ENCODE peak calls at places on chromosomes 11 and 22, in five cellular contexts. T, P, F, J and X are unnamed samples.

GRCh38 chr22:25700996-25701815 is 40.8 kb upstream of the MYO18B start:
- DNase-seq in F (peak), P (no peak), J (no peak), T (no peak), X (peak)

GRCh38 chr11:121236115-121237001 is 56.2 kb upstream of the SC5D start:
- DNase-seq in T (no peak), J (no peak), F (no peak), P (no peak), X (peak)

GRCh38 chr11:103111400-103111799 is 2.2 kb downstream of the DYNC2H1 start:
- DNase-seq in J (no peak), P (no peak), T (no peak), F (no peak), X (no peak)

GRCh38 chr11:113814181-113814580 is 34.6 kb downstream of the CLDN25 start:
- DNase-seq in T (no peak), F (no peak), P (no peak), J (no peak), X (no peak)

GRCh38 chr22:47165998-47166397 is 403.5 kb downstream of the TBC1D22A start:
- DNase-seq in T (no peak), P (no peak), F (no peak), J (no peak), X (no peak)

GRCh38 chr11:9875402-9875801 is 211.5 kb downstream of the SWAP70 start:
- DNase-seq in F (no peak), J (no peak), P (no peak), T (no peak), X (no peak)

GRCh38 chr11:135017296-135017695 is 605.3 kb upstream of the B3GAT1 start:
- DNase-seq in F (no peak), T (no peak), J (no peak), P (no peak), X (no peak)

GRCh38 chr11:57513911-57514537 is 1.5 kb downstream of the SLC43A1 start:
- DNase-seq in J (peak), F (no peak), T (peak), P (peak), X (no peak)

GRCh38 chr22:28976588-28976987 is 85.0 kb downstream of the C22orf31 start:
- DNase-seq in T (no peak), P (no peak), F (no peak), J (no peak), X (peak)

GRCh38 chr11:98568011-98568410 is 452.7 kb upstream of the CNTN5 start:
- DNase-seq in T (no peak), J (no peak), P (no peak), F (no peak), X (peak)

GRCh38 chr11:118214210-118214914 is 10.4 kb downstream of the JAML start:
- DNase-seq in F (no peak), T (no peak), P (no peak), J (no peak), X (no peak)

GRCh38 chr11:113119074-113119473 is 157.9 kb downstream of the NCAM1 start:
- DNase-seq in P (no peak), F (no peak), T (no peak), J (no peak), X (peak)

GRCh38 chr11:130916238-130916855 is at the start of gene SNX19:
- DNase-seq in T (peak), J (peak), F (peak), P (peak), X (peak)

GRCh38 chr11:100619484-100619883 is 67.6 kb upstream of the ARHGAP42 start:
- DNase-seq in P (no peak), F (no peak), J (no peak), T (no peak), X (peak)

GRCh38 chr22:42326786-42327185 is 56.3 kb upstream of the TCF20 start:
- DNase-seq in F (no peak), T (no peak), J (no peak), P (no peak), X (no peak)

GRCh38 chr22:40409613-40410113 is 39.3 kb downstream of the SGSM3 start:
- DNase-seq in T (no peak), J (no peak), F (no peak), P (no peak), X (no peak)

GRCh38 chr11:102436546-102436945 is 16.0 kb downstream of the TMEM123 start:
- DNase-seq in T (no peak), J (no peak), F (peak), P (no peak), X (no peak)

GRCh38 chr11:1691878-1692707 is 4.9 kb upstream of the KRTAP5-6 start:
- DNase-seq in J (no peak), F (no peak), P (no peak), T (no peak), X (no peak)

GRCh38 chr22:29205260-29205597 is 467 bp upstream of the EMID1 start:
- DNase-seq in P (no peak), F (no peak), J (no peak), T (no peak), X (no peak)

GRCh38 chr11:45141631-45142030 is 4.8 kb upstream of the PRDM11 start:
- DNase-seq in T (no peak), P (no peak), F (no peak), J (no peak), X (no peak)

GRCh38 chr11:86999859-87000753 is 37.6 kb upstream of the TMEM135 start:
- DNase-seq in F (no peak), J (peak), T (no peak), P (no peak), X (no peak)

GRCh38 chr11:61890536-61891330 is 612 bp downstream of the FADS3 start:
- DNase-seq in F (peak), T (peak), J (peak), P (no peak), X (peak)

GRCh38 chr22:49770454-49771265 is 57.0 kb downstream of the BRD1 start:
- DNase-seq in F (no peak), J (no peak), T (peak), P (no peak), X (no peak)